ENCODE peak calls at places on chromosomes 1 and 21, in five cellular contexts. H is fibroblast of pulmonary artery, B is HFF-Myc, D is sigmoid colon, J is choroid plexus epithelial cell. F is an unnamed sample.

GRCh38 chr1:18373882-18374493 is 106.7 kb upstream of the KLHDC7A start:
- DNase-seq in H (no peak), D (no peak), B (no peak), J (no peak), F (no peak)

GRCh38 chr1:42055061-42055460 is 98.1 kb upstream of the GUCA2B start:
- DNase-seq in D (no peak), H (no peak), B (no peak), J (no peak), F (no peak)

GRCh38 chr1:10108948-10109347 is 76.2 kb downstream of the UBE4B start:
- DNase-seq in H (no peak), B (no peak), D (no peak), J (no peak), F (no peak)

GRCh38 chr1:47991187-47991586 is 6.0 kb downstream of the TRABD2B start:
- DNase-seq in B (peak), J (peak), H (peak), D (no peak), F (no peak)

GRCh38 chr1:58456470-58456869 is 90.1 kb downstream of the OMA1 start:
- DNase-seq in D (no peak), J (peak), H (no peak), B (no peak), F (no peak)

GRCh38 chr21:37032877-37033471 is 26.5 kb downstream of the RIPPLY3 start:
- DNase-seq in D (peak), J (peak), B (peak), H (peak), F (peak)

GRCh38 chr1:169595764-169596711 is 9.8 kb upstream of the F5 start:
- DNase-seq in D (no peak), B (peak), J (peak), H (peak), F (peak)

GRCh38 chr1:176206006-176206960 is 803 bp downstream of the COP1 start:
- DNase-seq in J (peak), B (no peak), D (peak), H (peak), F (no peak)

GRCh38 chr1:33182896-33183295 is 1.1 kb upstream of the TRIM62 start:
- DNase-seq in H (no peak), D (no peak), J (no peak), B (no peak), F (no peak)

GRCh38 chr1:33182452-33182851 is 609 bp upstream of the TRIM62 start:
- DNase-seq in D (peak), H (peak), J (peak), B (peak), F (no peak)

GRCh38 chr1:33181906-33182305 is at the start of gene TRIM62:
- DNase-seq in H (peak), D (peak), J (peak), B (peak), F (peak)

GRCh38 chr1:33180226-33181037 is 1.4 kb downstream of the TRIM62 start:
- DNase-seq in D (peak), H (peak), B (no peak), J (peak), F (peak)

DNA sequence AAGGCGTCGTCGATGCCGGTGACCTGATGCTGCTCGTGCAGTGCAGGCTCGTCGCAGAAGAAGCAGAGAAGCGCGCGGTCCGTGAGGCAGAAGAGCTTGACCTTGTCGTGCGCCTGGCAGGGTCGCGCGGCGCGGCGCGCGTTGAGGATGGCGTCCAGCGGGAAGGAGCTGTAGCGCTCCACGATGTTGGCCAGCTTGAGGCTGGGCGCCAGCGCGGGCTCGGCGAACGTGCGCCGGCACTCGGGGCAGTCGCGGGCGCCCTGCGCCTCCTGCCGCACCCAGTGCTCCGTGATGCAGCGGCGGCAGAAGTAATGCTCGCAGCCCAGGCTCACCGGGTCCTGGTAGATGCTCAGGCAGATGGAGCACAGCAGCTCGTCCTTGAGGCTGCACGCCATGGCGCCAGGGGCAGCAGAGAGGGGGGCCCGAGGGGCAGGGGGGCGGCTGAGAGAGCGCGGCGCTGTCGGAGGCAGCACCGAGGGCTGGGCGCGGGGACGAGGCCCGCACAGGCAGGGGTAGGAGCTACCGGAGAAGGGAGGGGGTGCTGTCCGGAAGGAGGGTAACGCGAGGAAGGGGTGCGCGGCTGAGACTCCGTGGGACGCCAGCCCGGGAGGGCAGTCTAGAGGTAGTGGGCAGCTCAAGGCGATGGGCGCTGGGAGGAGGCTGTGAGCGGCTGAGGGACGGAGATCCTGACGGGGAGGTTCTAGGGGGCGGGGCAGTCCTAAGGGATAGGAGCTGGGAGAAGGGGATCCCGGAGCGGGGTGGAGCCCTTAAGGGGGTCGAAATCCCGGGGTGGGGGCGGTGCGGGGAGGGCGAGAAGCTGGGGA is 593 bp downstream of the TRIM62 start:
- DNase-seq in H (peak), D (peak), B (no peak), J (peak), F (no peak)
- TF ChIP-seq CTCF in H (no peak), D (no peak), B (no peak), J (no peak), F (no peak)

GRCh38 chr21:26162081-26162480 is 8.5 kb downstream of the APP start:
- DNase-seq in D (no peak), B (no peak), J (no peak), H (no peak), F (no peak)

GRCh38 chr21:26157842-26158241 is 12.7 kb downstream of the APP start:
- DNase-seq in D (no peak), B (no peak), H (no peak), J (no peak), F (no peak)

GRCh38 chr21:26164311-26164710 is 6.3 kb downstream of the APP start:
- DNase-seq in D (no peak), J (no peak), H (no peak), B (no peak), F (no peak)

GRCh38 chr21:26154776-26155175 is 15.8 kb downstream of the APP start:
- DNase-seq in D (no peak), H (no peak), J (no peak), B (no peak), F (no peak)

DNA sequence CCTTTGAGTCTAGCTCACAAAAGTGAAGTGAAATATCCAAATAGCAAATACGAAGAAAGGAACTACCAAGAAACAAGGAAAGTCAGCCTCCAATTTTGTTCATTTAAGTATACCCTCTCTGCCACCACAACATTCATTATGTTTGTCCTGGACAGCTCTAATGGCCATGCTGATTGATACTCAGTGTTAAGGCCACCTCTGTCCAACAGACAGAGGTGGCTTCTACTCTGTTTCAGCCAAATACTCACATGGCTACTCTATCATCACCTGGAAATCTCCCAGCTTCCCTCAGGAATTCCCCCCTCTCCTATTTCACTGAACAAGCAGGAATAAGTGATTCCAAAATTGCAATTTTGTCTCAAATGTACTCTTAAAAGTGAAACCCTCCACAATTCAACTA is 10.7 kb downstream of the APP start:
- DNase-seq in H (no peak), D (no peak), J (no peak), B (no peak), F (no peak)
- H3K4me3 ChIP-seq in H (no peak), D (no peak), J (no peak), B (no peak), F (no peak)

DNA sequence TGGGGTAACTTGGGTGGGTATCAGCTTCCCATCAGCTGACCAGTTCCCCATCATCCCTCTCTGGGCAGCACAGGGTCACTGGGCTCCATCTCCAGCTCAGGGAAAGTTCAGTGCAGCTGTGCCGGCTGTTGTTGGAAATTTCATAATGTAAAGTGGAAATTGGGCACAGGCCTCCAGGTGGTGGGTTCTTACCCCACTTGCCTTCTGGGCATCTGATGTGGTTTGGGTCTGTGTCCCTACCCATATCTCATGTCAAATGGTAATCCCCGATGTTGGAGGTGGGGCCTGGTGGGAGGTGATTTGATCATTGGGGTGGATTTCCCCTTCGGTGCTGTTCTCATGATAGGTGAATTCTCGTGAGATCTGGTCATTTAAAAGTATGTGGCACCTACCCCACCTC is 59.7 kb upstream of the PSEN2 start:
- DNase-seq in J (no peak), H (no peak), D (peak), B (no peak), F (no peak)
- TF ChIP-seq CTCF in J (no peak), H (no peak), D (no peak), B (no peak), F (no peak)

GRCh38 chr1:44808063-44808937 is at the start of gene BTBD19:
- DNase-seq in J (peak), B (no peak), H (peak), D (peak), F (peak)
- H3K4me3 ChIP-seq in J (peak), B (peak), H (peak), D (peak), F (peak)